ENCODE peak calls at places on chromosome 22, in five cellular contexts. One of them, this sample, is unnamed.

GRCh38 chr22:37091986-37092385 is 17.5 kb downstream of the TMPRSS6 start:
- DNase-seq in M059J: no peak
- DNase-seq in activated gamma-delta T cell: no peak
- DNase-seq in activated naive CD4-positive, alpha-beta T cell: no peak
- DNase-seq in T-helper 1 cell: no peak
- DNase-seq in this sample: no peak

GRCh38 chr22:40542821-40543540 is 93.5 kb downstream of the MRTFA start:
- DNase-seq in activated gamma-delta T cell: no peak
- DNase-seq in T-helper 1 cell: no peak
- DNase-seq in activated naive CD4-positive, alpha-beta T cell: no peak
- DNase-seq in M059J: no peak
- DNase-seq in this sample: no peak

GRCh38 chr22:28116261-28116673 is 197.2 kb upstream of the PITPNB start:
- DNase-seq in activated naive CD4-positive, alpha-beta T cell: no peak
- DNase-seq in activated gamma-delta T cell: no peak
- DNase-seq in M059J: peak; percentile 89
- DNase-seq in T-helper 1 cell: no peak
- DNase-seq in this sample: no peak

GRCh38 chr22:19984201-19984753 is 32.3 kb downstream of the ARVCF start:
- DNase-seq in M059J: peak; percentile 77
- DNase-seq in T-helper 1 cell: no peak
- DNase-seq in activated gamma-delta T cell: no peak
- DNase-seq in activated naive CD4-positive, alpha-beta T cell: no peak
- DNase-seq in this sample: peak; percentile 31

GRCh38 chr22:38416621-38417251 is 38.3 kb downstream of the KCNJ4 start:
- DNase-seq in activated naive CD4-positive, alpha-beta T cell: no peak
- DNase-seq in M059J: no peak
- DNase-seq in T-helper 1 cell: no peak
- DNase-seq in activated gamma-delta T cell: no peak
- DNase-seq in this sample: no peak

GRCh38 chr22:47175761-47176359 is 413.4 kb downstream of the TBC1D22A start:
- DNase-seq in activated gamma-delta T cell: no peak
- DNase-seq in M059J: no peak
- DNase-seq in activated naive CD4-positive, alpha-beta T cell: no peak
- DNase-seq in T-helper 1 cell: no peak
- DNase-seq in this sample: no peak

GRCh38 chr22:39622881-39623367 is 52.4 kb downstream of the CACNA1I start:
- DNase-seq in T-helper 1 cell: peak; percentile 57
- DNase-seq in activated gamma-delta T cell: peak; percentile 23
- DNase-seq in activated naive CD4-positive, alpha-beta T cell: peak; percentile 24
- DNase-seq in M059J: no peak
- DNase-seq in this sample: peak; percentile 45

GRCh38 chr22:47165338-47165931 is 403.0 kb downstream of the TBC1D22A start:
- DNase-seq in activated gamma-delta T cell: no peak
- DNase-seq in activated naive CD4-positive, alpha-beta T cell: no peak
- DNase-seq in M059J: no peak
- DNase-seq in T-helper 1 cell: no peak
- DNase-seq in this sample: no peak

GRCh38 chr22:46738642-46738960 is 549 bp upstream of the CERK start:
- DNase-seq in T-helper 1 cell: no peak
- DNase-seq in M059J: no peak
- DNase-seq in activated gamma-delta T cell: no peak
- DNase-seq in activated naive CD4-positive, alpha-beta T cell: no peak
- DNase-seq in this sample: no peak

GRCh38 chr22:39300198-39300830 is 19.1 kb downstream of the RPL3 start:
- DNase-seq in activated gamma-delta T cell: no peak
- DNase-seq in activated naive CD4-positive, alpha-beta T cell: no peak
- DNase-seq in M059J: peak; percentile 61
- DNase-seq in T-helper 1 cell: no peak
- DNase-seq in this sample: no peak

GRCh38 chr22:19505735-19506126 is 18.5 kb downstream of the CLDN5 start:
- DNase-seq in M059J: no peak
- DNase-seq in activated gamma-delta T cell: no peak
- DNase-seq in activated naive CD4-positive, alpha-beta T cell: no peak
- DNase-seq in T-helper 1 cell: no peak
- DNase-seq in this sample: no peak

GRCh38 chr22:17230239-17230638 is 11.0 kb upstream of the ADA2 start:
- DNase-seq in activated naive CD4-positive, alpha-beta T cell: no peak
- DNase-seq in T-helper 1 cell: no peak
- DNase-seq in activated gamma-delta T cell: no peak
- DNase-seq in M059J: no peak
- DNase-seq in this sample: no peak

GRCh38 chr22:43901976-43902643 is 10.3 kb upstream of the PNPLA5 start:
- DNase-seq in T-helper 1 cell: no peak
- DNase-seq in activated gamma-delta T cell: no peak
- DNase-seq in activated naive CD4-positive, alpha-beta T cell: no peak
- DNase-seq in M059J: peak; percentile 94
- DNase-seq in this sample: no peak

GRCh38 chr22:27206001-27206746 is 548.8 kb downstream of the MIAT start:
- DNase-seq in activated naive CD4-positive, alpha-beta T cell: no peak
- DNase-seq in M059J: peak; percentile 40
- DNase-seq in activated gamma-delta T cell: no peak
- DNase-seq in T-helper 1 cell: no peak
- DNase-seq in this sample: no peak

GRCh38 chr22:42269407-42270177 is 861 bp downstream of the TCF20 start:
- DNase-seq in T-helper 1 cell: peak; percentile 62
- DNase-seq in activated gamma-delta T cell: peak; percentile 54
- DNase-seq in activated naive CD4-positive, alpha-beta T cell: no peak
- DNase-seq in M059J: peak; percentile 37
- DNase-seq in this sample: peak; percentile 73

GRCh38 chr22:42726811-42727210 is 6.1 kb upstream of the A4GALT start:
- DNase-seq in M059J: no peak
- DNase-seq in activated gamma-delta T cell: no peak
- DNase-seq in activated naive CD4-positive, alpha-beta T cell: no peak
- DNase-seq in T-helper 1 cell: no peak
- DNase-seq in this sample: peak; percentile 65

GRCh38 chr22:18023509-18024275 is 669 bp downstream of the MICAL3 start:
- DNase-seq in T-helper 1 cell: no peak
- DNase-seq in activated naive CD4-positive, alpha-beta T cell: no peak
- DNase-seq in activated gamma-delta T cell: no peak
- DNase-seq in M059J: peak; percentile 84
- DNase-seq in this sample: peak; percentile 82

GRCh38 chr22:38406617-38407016 is 48.4 kb downstream of the KCNJ4 start:
- DNase-seq in T-helper 1 cell: no peak
- DNase-seq in activated gamma-delta T cell: no peak
- DNase-seq in activated naive CD4-positive, alpha-beta T cell: no peak
- DNase-seq in M059J: no peak
- DNase-seq in this sample: no peak

GRCh38 chr22:30221121-30221992 is 25.2 kb downstream of the LIF start:
- DNase-seq in T-helper 1 cell: peak; percentile 33
- DNase-seq in M059J: no peak
- DNase-seq in activated gamma-delta T cell: peak; percentile 35
- DNase-seq in activated naive CD4-positive, alpha-beta T cell: no peak
- DNase-seq in this sample: no peak

GRCh38 chr22:24440270-24440717 is 12.9 kb downstream of the ADORA2A start:
- DNase-seq in activated naive CD4-positive, alpha-beta T cell: no peak
- DNase-seq in T-helper 1 cell: no peak
- DNase-seq in M059J: no peak
- DNase-seq in activated gamma-delta T cell: no peak
- DNase-seq in this sample: no peak

GRCh38 chr22:48245119-48245485 is 1482.7 kb downstream of the TBC1D22A start:
- DNase-seq in M059J: no peak
- DNase-seq in T-helper 1 cell: no peak
- DNase-seq in activated gamma-delta T cell: no peak
- DNase-seq in activated naive CD4-positive, alpha-beta T cell: no peak
- DNase-seq in this sample: no peak

This sample was measured in T47D.